ENCODE peak calls at places on chromosomes 12 and 14, in nine cellular contexts. V is right atrium auricular region; X is PC-3; L is stomach; K is uterus; R is CD8-positive, alpha-beta memory T cell; E is cardiac muscle cell; Z is pancreas; H is GM23248. F is an unnamed sample. For H3K4me1, the result is how much of the 10 kb centered on the place peaks cover.

GRCh38 chr12:69701821-69702220 is 2.7 kb upstream of the BEST3 start:
- DNase-seq in V (no peak), X (no peak), L (no peak), K (no peak), R (no peak), E (no peak), Z (no peak), H (no peak), F (no peak)

GRCh38 chr12:113129664-113130456 is 5.7 kb downstream of the RASAL1 start:
- DNase-seq in V (no peak), X (no peak), L (no peak), K (no peak), R (no peak), E (no peak), Z (no peak), H (no peak), F (no peak)

GRCh38 chr12:120540445-120540844 is 6.3 kb downstream of the RNF10 start:
- DNase-seq in V (no peak), X (no peak), L (no peak), K (no peak), R (no peak), E (peak), Z (no peak), H (peak), F (peak)

GRCh38 chr12:125124320-125124966 is 59.2 kb downstream of the AACS start:
- DNase-seq in V (no peak), X (peak), L (peak), K (no peak), R (no peak), E (no peak), Z (no peak), H (no peak), F (peak)

GRCh38 chr14:52025952-52026510 is 36.7 kb downstream of the RTRAF start:
- DNase-seq in V (no peak), X (no peak), L (no peak), K (no peak), R (no peak), E (no peak), Z (no peak), H (no peak), F (no peak)

GRCh38 chr12:24360057-24360456 is 410.6 kb upstream of the SOX5 start:
- DNase-seq in V (no peak), X (no peak), L (no peak), K (no peak), R (no peak), E (peak), Z (no peak), H (no peak), F (no peak)

GRCh38 chr12:24754690-24755638 is 193.9 kb downstream of the BCAT1 start:
- DNase-seq in V (no peak), X (no peak), L (no peak), K (no peak), R (no peak), E (peak), Z (no peak), H (peak), F (peak)

GRCh38 chr14:80792756-80793155 is 148.8 kb downstream of the CEP128 start:
- DNase-seq in V (no peak), X (no peak), L (no peak), K (no peak), R (no peak), E (no peak), Z (no peak), H (no peak), F (no peak)

GRCh38 chr14:77682158-77682553 is 25.7 kb downstream of the ALKBH1 start:
- DNase-seq in V (no peak), X (peak), L (no peak), K (no peak), R (no peak), E (peak), Z (no peak), H (peak), F (peak)

GRCh38 chr12:80218925-80219714 is 119.8 kb downstream of the OTOGL start:
- DNase-seq in V (no peak), X (no peak), L (no peak), K (no peak), R (no peak), E (no peak), Z (no peak), H (no peak), F (no peak)

GRCh38 chr12:101231626-101232025 is 21.6 kb upstream of the SLC5A8 start:
- DNase-seq in V (no peak), X (no peak), L (no peak), K (no peak), R (no peak), E (no peak), Z (no peak), H (no peak), F (no peak)

GRCh38 chr14:24441485-24441884 is 1.1 kb downstream of the SDR39U1 start:
- DNase-seq in V (no peak), X (no peak), L (no peak), K (no peak), R (no peak), E (no peak), Z (no peak), H (no peak), F (no peak)

GRCh38 chr12:30822385-30823139 is 67.8 kb upstream of the CAPRIN2 start:
- DNase-seq in V (peak), X (no peak), L (peak), K (peak), R (no peak), E (peak), Z (peak), H (peak), F (peak)

GRCh38 chr14:98925362-98926040 is 346.5 kb downstream of the BCL11B start:
- DNase-seq in V (no peak), X (no peak), L (no peak), K (no peak), R (no peak), E (no peak), Z (no peak), H (no peak), F (no peak)

GRCh38 chr14:23751591-23751990 is 115.4 kb downstream of the DHRS2 start:
- DNase-seq in V (no peak), X (no peak), L (no peak), K (no peak), R (no peak), E (no peak), Z (no peak), H (peak), F (no peak)

GRCh38 chr14:90538716-90539495 is 142.1 kb downstream of the CALM1 start:
- DNase-seq in V (no peak), X (no peak), L (no peak), K (no peak), R (no peak), E (no peak), Z (no peak), H (no peak), F (no peak)

GRCh38 chr14:26008290-26008689 is 589.5 kb downstream of the NOVA1 start:
- DNase-seq in V (no peak), X (peak), L (no peak), K (no peak), R (no peak), E (peak), Z (no peak), H (peak), F (no peak)

GRCh38 chr12:1131811-1132224 is 140.8 kb downstream of the ERC1 start:
- DNase-seq in V (no peak), X (no peak), L (peak), K (no peak), R (no peak), E (no peak), Z (no peak), H (no peak), F (peak)

GRCh38 chr12:23742574-23742973 is 206.9 kb downstream of the SOX5 start:
- DNase-seq in V (no peak), X (no peak), L (no peak), K (no peak), R (no peak), E (no peak), Z (no peak), H (no peak), F (no peak)

GRCh38 chr12:27209257-27209910 is 34.7 kb upstream of the STK38L start:
- DNase-seq in V (no peak), X (no peak), L (no peak), K (no peak), R (no peak), E (no peak), Z (no peak), H (no peak), F (no peak)

GRCh38 chr14:96554315-96554910 is 52.2 kb downstream of the PAPOLA start:
- DNase-seq in V (no peak), X (no peak), L (no peak), K (no peak), R (no peak), E (no peak), Z (no peak), H (no peak), F (no peak)

GRCh38 chr14:73833024-73833423 is 18.6 kb upstream of the PTGR2 start:
- DNase-seq in V (no peak), X (peak), L (no peak), K (no peak), R (no peak), E (peak), Z (no peak), H (peak), F (no peak)

GRCh38 chr12:67442347-67442841 is 173.2 kb downstream of the CAND1 start:
- DNase-seq in V (no peak), X (no peak), L (no peak), K (no peak), R (no peak), E (no peak), Z (peak), H (no peak), F (no peak)

GRCh38 chr14:34363733-34364134 is 98.3 kb downstream of the SPTSSA start:
- DNase-seq in V (no peak), X (peak), L (no peak), K (no peak), R (no peak), E (peak), Z (no peak), H (peak), F (no peak)

GRCh38 chr12:32493282-32493681 is 93.9 kb downstream of the FGD4 start:
- DNase-seq in V (no peak), X (no peak), L (no peak), K (no peak), R (no peak), E (no peak), Z (no peak), H (no peak), F (no peak)
- H3K4me1 ChIP-seq in V (under half), X (under half), L (under half), K (under half), R (under half), E (under half), Z (under half), H (under half), F (under half)

DNA sequence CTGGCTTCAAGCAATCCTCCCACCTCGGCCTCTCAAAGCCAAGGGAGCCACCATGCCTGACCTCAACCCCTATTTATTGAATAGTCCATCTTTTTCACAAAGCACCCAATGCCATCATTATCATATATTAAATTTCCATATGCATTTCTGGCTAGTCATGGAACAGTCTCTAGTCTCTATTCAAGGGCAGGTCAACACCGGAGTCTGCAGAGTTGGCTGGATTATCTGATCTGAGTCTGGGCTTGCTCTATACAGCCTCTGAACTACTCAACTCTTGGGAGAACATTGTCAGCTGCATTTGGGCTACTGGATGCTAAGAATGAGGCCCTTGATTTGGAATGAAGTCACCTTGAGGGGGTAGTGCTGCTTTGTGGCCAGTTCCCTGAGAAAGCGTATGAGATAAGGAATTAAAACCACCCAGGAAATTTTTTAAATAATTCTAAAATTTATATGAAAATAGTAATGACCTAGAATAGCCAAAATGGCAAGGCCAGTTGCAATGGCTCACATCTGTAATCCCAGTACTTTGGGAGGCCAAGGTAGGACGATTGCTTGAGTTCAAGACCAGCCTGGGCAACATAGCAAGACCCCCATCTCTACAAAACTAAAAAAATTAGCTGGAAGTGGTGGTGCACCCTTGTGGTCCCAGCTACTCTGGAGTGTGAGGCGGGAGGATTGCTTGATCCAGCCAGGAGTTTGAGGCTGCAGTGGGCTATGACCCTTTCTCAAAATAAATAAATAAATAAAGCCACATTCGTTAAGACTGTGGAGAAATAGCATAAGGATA is 6.9 kb upstream of the NAA25 start:
- DNase-seq in V (no peak), X (no peak), L (peak), K (no peak), R (no peak), E (no peak), Z (no peak), H (no peak), F (no peak)
- H3K4me1 ChIP-seq in V (under half), X (under half), L (under half), K (under half), R (under half), E (under half), Z (under half), H (under half), F (under half)

GRCh38 chr12:118124333-118124874 is 11.5 kb upstream of the PEBP1 start:
- DNase-seq in V (no peak), X (no peak), L (no peak), K (no peak), R (no peak), E (no peak), Z (no peak), H (no peak), F (no peak)
- H3K4me1 ChIP-seq in V (under half), X (under half), L (under half), K (under half), R (under half), E (under half), Z (under half), H (under half), F (under half)

GRCh38 chr14:105090493-105091334 is 25.5 kb upstream of the GPR132 start:
- DNase-seq in V (peak), X (peak), L (peak), K (peak), R (peak), E (peak), Z (peak), H (peak), F (peak)
- H3K4me1 ChIP-seq in V (half or more), X (under half), L (half or more), K (under half), R (under half), E (under half), Z (under half), H (under half), F (half or more)

DNA sequence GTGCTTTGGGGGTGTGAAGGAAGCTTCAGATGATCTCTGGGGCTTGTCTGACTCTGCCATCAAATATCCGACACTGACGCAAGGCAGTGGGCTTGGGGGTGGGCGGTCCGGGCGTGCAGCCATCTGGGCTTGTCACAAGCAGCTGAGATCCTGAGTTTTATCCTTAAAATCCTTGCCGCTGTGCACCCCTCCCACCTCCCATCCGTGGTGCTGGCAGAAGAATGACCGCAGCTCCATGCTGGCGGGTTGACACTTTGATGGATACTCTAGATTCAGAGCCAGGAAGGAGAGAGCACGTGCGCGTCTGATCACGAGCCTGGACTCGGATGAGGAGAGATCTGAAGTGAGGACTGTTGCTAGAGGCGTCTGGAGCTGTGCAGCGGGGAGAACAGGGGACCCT is 3.0 kb downstream of the ZFYVE21 start:
- DNase-seq in V (no peak), X (no peak), L (no peak), K (peak), R (no peak), E (peak), Z (no peak), H (peak), F (no peak)
- H3K4me1 ChIP-seq in V (half or more), X (under half), L (half or more), K (under half), R (under half), E (under half), Z (under half), H (under half), F (under half)

GRCh38 chr12:127262658-127263057 is 1004.3 kb upstream of the TMEM132C start:
- DNase-seq in V (no peak), X (no peak), L (no peak), K (no peak), R (no peak), E (no peak), Z (no peak), H (no peak), F (no peak)
- H3K4me1 ChIP-seq in V (under half), X (under half), L (under half), K (under half), R (under half), E (under half), Z (under half), H (under half), F (under half)

F was measured in mammary epithelial cell.